ENCODE peak calls at places on chromosomes 6 and 20, in four cellular contexts. J is CD4-positive, alpha-beta memory T cell; M is body of pancreas; Z is left ventricle myocardium inferior. E is an unnamed sample. For H3K27me3, the result is how much of the 10 kb centered on the place peaks cover.

GRCh38 chr6:79737172-79737571 is 106.0 kb downstream of the SH3BGRL2 start:
- DNase-seq in J (no peak), M (no peak), Z (no peak), E (no peak)

GRCh38 chr6:129370268-129370916 is 339.6 kb downstream of the ARHGAP18 start:
- DNase-seq in J (peak), M (peak), Z (peak), E (peak)

GRCh38 chr6:8113260-8113659 is 10.9 kb upstream of the EEF1E1 start:
- DNase-seq in M (no peak), Z (no peak), J (no peak), E (no peak)

GRCh38 chr20:21623074-21623780 is 82.2 kb upstream of the PAX1 start:
- DNase-seq in M (no peak), J (no peak), Z (no peak), E (no peak)

GRCh38 chr20:2640260-2640659 is 12.2 kb upstream of the NOP56 start:
- DNase-seq in J (no peak), M (no peak), Z (no peak), E (no peak)

GRCh38 chr20:53899351-53900167 is 170.8 kb downstream of the BCAS1 start:
- DNase-seq in J (peak), M (no peak), Z (no peak), E (no peak)

GRCh38 chr20:59820204-59821041 is 113.0 kb downstream of the SYCP2 start:
- DNase-seq in Z (peak), M (no peak), J (no peak), E (peak)

GRCh38 chr6:12570461-12571030 is 146.0 kb upstream of the PHACTR1 start:
- DNase-seq in Z (no peak), M (no peak), J (no peak), E (no peak)

GRCh38 chr6:110874880-110875547 is 429 bp downstream of the AMD1 start:
- DNase-seq in J (no peak), M (peak), Z (peak), E (peak)

GRCh38 chr6:128443553-128443952 is 76.8 kb downstream of the PTPRK start:
- DNase-seq in J (no peak), M (no peak), Z (no peak), E (no peak)

GRCh38 chr6:55617272-55617671 is 38.3 kb upstream of the HMGCLL1 start:
- DNase-seq in M (peak), J (no peak), Z (no peak), E (no peak)

DNA sequence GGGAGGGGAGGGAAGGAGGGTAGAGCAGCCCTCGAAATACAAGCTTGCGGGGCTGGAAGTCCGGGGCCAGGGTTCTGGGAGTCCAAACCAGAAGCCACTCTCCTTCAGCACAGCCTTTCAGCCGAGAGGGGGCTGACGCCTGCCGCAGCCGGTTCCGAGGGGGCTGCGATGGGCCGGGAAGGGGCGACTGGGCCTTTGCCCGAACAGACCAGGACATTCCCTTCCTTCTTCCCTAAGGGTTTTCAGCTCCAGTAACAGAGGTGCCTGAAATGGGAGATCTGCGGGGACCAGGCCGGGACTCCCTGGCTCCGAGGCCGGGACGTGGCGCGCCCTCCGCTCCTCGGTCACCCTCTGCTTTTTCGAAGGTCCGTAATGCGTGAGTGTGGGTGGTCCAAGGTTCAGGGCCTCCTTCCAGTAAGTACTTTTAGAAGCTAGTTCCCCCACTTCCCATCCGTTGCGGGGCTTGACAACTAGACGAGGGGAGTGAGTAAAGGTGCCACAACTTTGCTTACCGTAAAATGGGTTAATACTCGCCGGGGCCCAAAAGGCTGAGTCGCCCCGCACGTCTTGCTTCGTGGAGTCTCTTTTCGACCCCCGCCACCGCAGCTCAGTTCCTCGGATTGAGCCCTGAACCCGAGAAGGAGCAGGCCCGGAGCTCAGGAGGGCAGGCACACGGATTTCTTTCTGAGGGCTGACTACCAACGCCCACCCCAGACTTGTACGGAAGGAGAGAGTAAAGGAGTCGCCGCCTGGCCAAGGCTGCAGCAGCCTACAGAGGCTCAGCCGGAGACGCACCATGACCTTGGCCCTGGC is 2.9 kb upstream of the OLIG3 start:
- DNase-seq in M (no peak), J (no peak), Z (no peak), E (no peak)
- H3K27me3 ChIP-seq in M (half or more), J (half or more), Z (half or more), E (half or more)

GRCh38 chr6:43970913-43971775 is 156.1 kb downstream of the MRPL14 start:
- DNase-seq in M (peak), J (no peak), Z (no peak), E (no peak)

GRCh38 chr6:43971776-43972126 is 155.5 kb downstream of the MRPL14 start:
- DNase-seq in Z (no peak), M (no peak), J (no peak), E (no peak)

GRCh38 chr6:43973351-43973750 is 153.9 kb downstream of the MRPL14 start:
- DNase-seq in J (no peak), Z (no peak), M (peak), E (no peak)

GRCh38 chr6:43972915-43973304 is 154.3 kb downstream of the MRPL14 start:
- DNase-seq in Z (peak), J (no peak), M (peak), E (peak)

DNA sequence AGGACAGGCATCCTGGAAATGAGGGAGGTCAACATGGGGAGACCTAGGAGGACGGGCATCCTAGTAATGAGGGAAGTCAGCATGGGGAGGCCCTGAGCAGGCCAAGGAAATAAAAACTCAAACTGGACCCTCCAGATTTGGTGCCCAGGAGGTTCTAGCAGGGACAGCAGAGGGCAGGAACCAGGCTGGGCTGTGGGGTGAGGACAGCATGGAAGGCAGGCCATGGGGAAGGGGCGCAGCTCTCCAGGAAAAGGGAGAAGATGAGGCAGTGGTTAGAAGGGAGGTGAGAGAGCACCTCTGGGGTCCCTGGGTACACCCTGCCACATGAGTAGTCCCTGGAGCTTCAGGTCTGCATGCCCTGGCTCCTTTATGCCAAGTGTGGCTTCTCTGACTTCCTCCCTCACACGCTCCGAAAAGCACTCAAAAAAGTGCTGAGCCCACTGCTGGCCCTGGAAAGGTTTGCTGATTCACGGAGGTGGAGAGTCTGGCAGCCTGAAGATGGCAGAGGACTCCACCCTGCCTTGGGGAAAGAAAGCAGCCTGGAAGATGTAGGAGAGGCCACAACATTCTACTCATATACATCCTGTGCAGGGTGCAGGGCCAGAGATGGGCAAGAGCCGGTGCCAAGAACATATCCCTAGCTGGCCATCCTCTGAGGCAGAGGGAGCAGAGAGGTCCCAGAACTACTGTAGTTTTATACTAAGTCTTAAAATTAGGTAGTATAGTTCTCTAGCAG is 154.9 kb downstream of the MRPL14 start:
- DNase-seq in Z (no peak), M (peak), J (no peak), E (no peak)
- H3K27me3 ChIP-seq in Z (under half), M (under half), J (under half), E (under half)

GRCh38 chr20:18722381-18722780 is 91.2 kb upstream of the SCP2D1 start:
- DNase-seq in Z (no peak), J (no peak), M (no peak), E (no peak)
- H3K27me3 ChIP-seq in Z (under half), J (under half), M (under half), E (under half)

GRCh38 chr6:10425973-10426780 is 11.3 kb upstream of the TFAP2A start:
- DNase-seq in J (no peak), M (no peak), Z (no peak), E (no peak)

GRCh38 chr6:10425177-10425972 is 10.5 kb upstream of the TFAP2A start:
- DNase-seq in M (no peak), J (no peak), Z (no peak), E (no peak)

GRCh38 chr6:10422282-10423034 is 7.6 kb upstream of the TFAP2A start:
- DNase-seq in J (no peak), M (no peak), Z (no peak), E (no peak)

GRCh38 chr6:10421508-10422281 is 6.8 kb upstream of the TFAP2A start:
- DNase-seq in Z (no peak), M (no peak), J (no peak), E (no peak)

GRCh38 chr6:10424005-10424404 is 9.1 kb upstream of the TFAP2A start:
- DNase-seq in Z (no peak), J (no peak), M (no peak), E (no peak)
- H3K27me3 ChIP-seq in Z (half or more), J (half or more), M (half or more), E (half or more)

DNA sequence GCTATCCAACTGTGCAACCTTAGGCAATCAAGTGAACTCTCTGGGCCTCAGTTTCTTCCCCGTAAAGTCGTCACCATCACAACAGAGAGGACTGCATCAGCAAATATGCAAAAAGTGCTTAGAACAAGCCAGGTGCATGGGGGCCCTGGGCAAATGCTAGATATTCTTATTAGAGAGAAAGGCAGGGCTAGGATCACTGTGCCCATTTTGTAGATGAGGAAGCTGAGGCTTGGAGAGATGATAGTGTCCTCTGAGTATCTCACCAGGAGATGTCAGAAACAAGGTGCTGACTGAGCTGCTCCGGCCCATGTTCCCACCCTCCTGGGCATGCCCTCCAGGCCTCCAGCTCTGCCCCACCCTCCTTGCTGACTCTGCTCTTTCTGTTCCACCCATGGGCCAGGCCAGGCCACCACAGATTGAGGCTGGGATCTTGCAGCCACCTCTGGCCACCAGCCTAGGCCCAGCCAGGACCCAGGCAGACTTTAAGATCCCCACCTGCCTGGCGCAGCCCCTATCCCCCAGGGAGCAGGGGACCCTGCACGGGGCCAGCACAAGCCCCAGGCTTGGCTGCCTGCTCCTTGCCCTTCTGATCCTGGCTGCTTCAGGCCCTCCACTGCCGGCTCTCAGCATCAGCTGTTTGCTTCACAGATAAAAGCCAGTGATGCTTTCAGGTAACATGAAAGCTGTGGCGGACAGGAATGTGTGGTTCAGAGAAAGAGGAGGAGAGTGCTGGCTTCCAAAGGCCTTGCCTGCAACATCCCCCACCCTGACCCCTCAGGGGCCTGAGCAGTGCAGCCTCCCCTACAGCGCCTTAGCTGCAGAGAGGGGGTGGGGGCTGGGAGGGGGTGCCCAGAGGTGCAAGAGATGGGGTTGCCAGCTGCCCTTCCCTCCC is 47.6 kb downstream of the GRM4 start:
- DNase-seq in M (no peak), J (no peak), Z (no peak), E (no peak)
- H3K27me3 ChIP-seq in M (under half), J (under half), Z (half or more), E (half or more)